ENCODE peak calls at places on chromosomes 5 and 9, in seven cellular contexts. W, U, Y, I, F, B and J are unnamed samples.

GRCh38 chr9:112029921-112030444 is 133.4 kb downstream of the UGCG start:
- DNase-seq in W (peak; percentile 83), B (no peak), I (no peak), Y (no peak), F (no peak), U (peak; percentile 41), J (no peak)

GRCh38 chr9:114281421-114282103 is 41.3 kb upstream of the ORM1 start:
- DNase-seq in Y (no peak), B (no peak), I (no peak), W (no peak), F (no peak), U (no peak), J (peak; percentile 39)

GRCh38 chr5:33509036-33509435 is 68.3 kb downstream of the TARS1 start:
- DNase-seq in F (no peak), U (no peak), I (no peak), W (no peak), B (no peak), Y (no peak), J (no peak)

GRCh38 chr9:127004946-127005769 is 90.6 kb downstream of the RALGPS1 start:
- DNase-seq in I (peak; percentile 45), Y (no peak), F (no peak), W (peak; percentile 41), U (peak; percentile 49), B (no peak), J (no peak)

GRCh38 chr5:59584858-59585846 is 308.4 kb downstream of the PDE4D start:
- DNase-seq in U (no peak), B (no peak), I (no peak), W (no peak), F (no peak), Y (no peak), J (peak; percentile 34)

GRCh38 chr5:94031631-94032030 is 290.2 kb upstream of the POU5F2 start:
- DNase-seq in I (no peak), B (no peak), F (no peak), U (no peak), W (no peak), Y (no peak), J (no peak)

GRCh38 chr5:106121972-106122605 is 1548.6 kb downstream of the EFNA5 start:
- DNase-seq in F (no peak), B (no peak), W (no peak), U (peak; percentile 20), Y (peak; percentile 54), I (no peak), J (peak; percentile 51)

GRCh38 chr9:106333487-106333886 is 529.5 kb upstream of the ZNF462 start:
- DNase-seq in F (no peak), Y (no peak), I (no peak), U (no peak), B (no peak), W (no peak), J (peak; percentile 95)

GRCh38 chr5:61784337-61784736 is 452.3 kb downstream of the ZSWIM6 start:
- DNase-seq in W (no peak), B (no peak), I (no peak), Y (no peak), U (peak; percentile 34), F (peak; percentile 79), J (peak; percentile 10)

GRCh38 chr5:130545291-130545690 is 619.8 kb downstream of the HINT1 start:
- DNase-seq in B (no peak), Y (no peak), F (no peak), U (no peak), I (no peak), W (no peak), J (no peak)

GRCh38 chr9:89648247-89649000 is 43.6 kb downstream of the GADD45G start:
- DNase-seq in B (no peak), I (no peak), Y (no peak), F (no peak), U (no peak), W (no peak), J (peak; percentile 45)

GRCh38 chr5:164799391-164799790 is 1294.0 kb downstream of the MAT2B start:
- DNase-seq in U (no peak), I (no peak), F (no peak), W (no peak), B (no peak), Y (no peak), J (no peak)

GRCh38 chr5:152269533-152269932 is 135.5 kb downstream of the NMUR2 start:
- DNase-seq in B (no peak), I (no peak), U (no peak), Y (no peak), F (no peak), W (no peak), J (no peak)

GRCh38 chr5:179319741-179320281 is 25.4 kb downstream of the ADAMTS2 start:
- DNase-seq in B (no peak), Y (peak; percentile 65), W (no peak), U (no peak), I (no peak), F (no peak), J (no peak)

GRCh38 chr5:164224772-164225171 is 719.4 kb downstream of the MAT2B start:
- DNase-seq in I (no peak), Y (no peak), W (no peak), U (no peak), B (no peak), F (no peak), J (no peak)

GRCh38 chr5:145718956-145719355 is 116.2 kb downstream of the PRELID2 start:
- DNase-seq in W (no peak), Y (no peak), I (no peak), U (peak; percentile 35), F (peak; percentile 1), B (no peak), J (peak; percentile 60)

GRCh38 chr5:81435023-81435422 is 41.1 kb upstream of the ACOT12 start:
- DNase-seq in Y (no peak), B (no peak), W (no peak), I (no peak), F (no peak), U (no peak), J (no peak)

GRCh38 chr5:45793638-45794532 is 97.7 kb upstream of the HCN1 start:
- DNase-seq in W (no peak), Y (no peak), I (no peak), B (no peak), U (peak; percentile 79), F (no peak), J (no peak)

GRCh38 chr9:129944501-129945116 is 98.4 kb downstream of the FNBP1 start:
- DNase-seq in Y (no peak), F (no peak), U (no peak), I (peak; percentile 11), W (no peak), B (no peak), J (no peak)

GRCh38 chr5:95102080-95102479 is 182.8 kb downstream of the MCTP1 start:
- DNase-seq in U (no peak), W (no peak), Y (no peak), F (no peak), B (no peak), I (no peak), J (no peak)

GRCh38 chr5:98768160-98769005 is 5.1 kb upstream of the RGMB start:
- DNase-seq in B (peak; percentile 18), I (no peak), Y (peak; percentile 69), F (peak; percentile 36), U (peak; percentile 52), W (peak; percentile 50), J (peak; percentile 95)

GRCh38 chr5:126718246-126718868 is 58.6 kb upstream of the LMNB1 start:
- DNase-seq in I (no peak), W (no peak), Y (peak; percentile 10), F (no peak), B (no peak), U (no peak), J (no peak)

GRCh38 chr5:16140944-16141343 is 38.6 kb downstream of the MARCHF11 start:
- DNase-seq in I (no peak), W (no peak), Y (no peak), U (peak; percentile 97), F (no peak), B (no peak), J (no peak)

GRCh38 chr5:172123269-172123692 is 64.7 kb downstream of the STK10 start:
- DNase-seq in F (peak; percentile 92), I (no peak), W (peak; percentile 24), Y (no peak), B (peak; percentile 22), U (peak; percentile 36), J (peak; percentile 86)

GRCh38 chr5:43420241-43420640 is 8.1 kb upstream of the CCL28 start:
- DNase-seq in F (no peak), W (no peak), U (no peak), I (no peak), Y (peak; percentile 6), B (no peak), J (peak; percentile 68)

GRCh38 chr5:171673328-171673727 is 112.3 kb upstream of the SMIM23 start:
- DNase-seq in F (no peak), B (no peak), Y (no peak), I (no peak), W (no peak), U (no peak), J (peak; percentile 33)